ENCODE peak calls at places on chromosome 22, in four cellular contexts. I is A549, Z is K562, X is GM23338. W is an unnamed sample.

GRCh38 chr22:28930357-28931007 is 47.1 kb downstream of the ZNRF3 start:
- DNase-seq in I (no peak), Z (no peak), X (no peak), W (no peak)

GRCh38 chr22:44384563-44384940 is 71.8 kb upstream of the SHISAL1 start:
- DNase-seq in I (no peak), Z (no peak), X (no peak), W (no peak)

GRCh38 chr22:49848690-49849160 is 4.9 kb upstream of the ZBED4 start:
- DNase-seq in I (no peak), Z (no peak), X (no peak), W (peak)

GRCh38 chr22:49055406-49055805 is 772.3 kb downstream of the BRD1 start:
- DNase-seq in I (no peak), Z (no peak), X (no peak), W (no peak)

GRCh38 chr22:23938328-23939016 is 22.5 kb downstream of the GSTT2B start:
- DNase-seq in I (no peak), Z (peak), X (no peak), W (no peak)

GRCh38 chr22:43886231-43886630 is 5.6 kb downstream of the PNPLA5 start:
- DNase-seq in I (no peak), Z (no peak), X (no peak), W (no peak)

GRCh38 chr22:30519842-30520425 is 14.4 kb upstream of the SEC14L4 start:
- DNase-seq in I (no peak), Z (no peak), X (no peak), W (no peak)

GRCh38 chr22:24985824-24986214 is 33.3 kb downstream of the KIAA1671 start:
- DNase-seq in I (no peak), Z (no peak), X (no peak), W (no peak)

GRCh38 chr22:47619631-47620030 is 857.2 kb downstream of the TBC1D22A start:
- DNase-seq in I (no peak), Z (no peak), X (no peak), W (no peak)

GRCh38 chr22:29152381-29153138 is 53.1 kb upstream of the EMID1 start:
- DNase-seq in I (no peak), Z (peak), X (peak), W (no peak)

GRCh38 chr22:20494978-20495860 is at the start of gene KLHL22:
- DNase-seq in I (no peak), Z (peak), X (peak), W (peak)

GRCh38 chr22:47157093-47157420 is 394.6 kb downstream of the TBC1D22A start:
- DNase-seq in I (no peak), Z (no peak), X (no peak), W (no peak)

DNA sequence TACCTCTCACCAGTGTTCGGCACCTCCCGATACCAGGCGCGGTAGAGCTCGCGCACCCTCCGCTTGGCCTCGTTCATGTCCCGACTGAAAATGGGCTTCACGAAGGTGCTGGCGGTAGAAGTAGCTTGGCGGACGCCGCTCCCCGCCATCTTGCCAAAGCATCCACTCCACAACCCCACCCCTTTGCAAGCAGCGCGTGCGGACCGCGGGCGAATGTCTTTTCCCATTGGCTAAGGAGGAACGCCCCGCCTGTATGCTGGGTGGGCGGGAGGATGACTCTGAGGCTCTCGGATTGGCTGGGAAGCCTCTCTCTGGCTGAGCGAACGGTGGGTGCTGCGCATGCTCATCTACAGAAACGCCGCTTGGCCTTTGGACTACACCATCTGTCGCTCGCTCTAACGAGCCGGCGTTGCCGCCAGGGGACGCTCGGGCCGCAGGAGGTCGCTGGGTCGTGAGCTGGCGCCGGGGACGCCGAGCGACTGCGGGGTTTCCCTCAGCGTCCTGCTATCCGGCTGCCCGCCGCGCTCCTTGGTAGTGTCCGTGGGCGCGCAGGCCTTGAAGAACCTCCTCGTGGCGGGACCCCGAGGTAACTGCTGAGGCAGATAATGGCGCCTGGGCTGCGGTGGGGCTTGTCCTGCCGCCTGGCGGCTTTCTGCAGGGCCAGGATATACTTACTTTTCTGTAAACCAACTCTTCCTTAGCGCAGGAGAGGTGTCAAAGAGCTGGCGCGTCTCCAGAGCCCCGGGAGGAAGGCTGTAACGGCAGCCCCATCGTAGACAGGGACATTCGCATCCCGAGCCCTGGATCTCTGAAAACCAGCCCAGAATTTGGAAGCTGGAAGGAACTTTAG is at the start of gene NDUFA6:
- DNase-seq in I (peak), Z (peak), X (peak), W (peak)
- TF ChIP-seq REST in I (no peak), Z (no peak), X (no peak), W (no peak)

GRCh38 chr22:38707346-38707745 is 1.6 kb downstream of the GTPBP1 start:
- DNase-seq in I (peak), Z (no peak), X (no peak), W (no peak)
- H3K27ac ChIP-seq in I (peak), Z (peak), X (no peak), W (no peak)

GRCh38 chr22:17119481-17120202 is 1.5 kb downstream of the TMEM121B start:
- DNase-seq in I (no peak), Z (peak), X (peak), W (peak)

GRCh38 chr22:17116931-17117330 is 4.2 kb downstream of the TMEM121B start:
- DNase-seq in I (no peak), Z (no peak), X (no peak), W (no peak)

GRCh38 chr22:17117400-17117799 is 3.8 kb downstream of the TMEM121B start:
- DNase-seq in I (no peak), Z (no peak), X (no peak), W (no peak)

GRCh38 chr22:17118342-17118741 is 2.8 kb downstream of the TMEM121B start:
- DNase-seq in I (no peak), Z (no peak), X (no peak), W (no peak)

GRCh38 chr22:17117890-17118289 is 3.3 kb downstream of the TMEM121B start:
- DNase-seq in I (no peak), Z (no peak), X (no peak), W (no peak)
- TF ChIP-seq REST in I (no peak), Z (no peak), X (no peak), W (no peak)

GRCh38 chr22:38220653-38221386 is 19.0 kb downstream of the MAFF start:
- DNase-seq in I (no peak), Z (no peak), X (no peak), W (no peak)

GRCh38 chr22:38220163-38220562 is 18.4 kb downstream of the MAFF start:
- DNase-seq in I (no peak), Z (no peak), X (no peak), W (no peak)

GRCh38 chr22:38221407-38221806 is 19.6 kb downstream of the MAFF start:
- DNase-seq in I (no peak), Z (no peak), X (no peak), W (no peak)

GRCh38 chr22:38219644-38220043 is 17.9 kb downstream of the MAFF start:
- DNase-seq in I (no peak), Z (no peak), X (no peak), W (peak)

DNA sequence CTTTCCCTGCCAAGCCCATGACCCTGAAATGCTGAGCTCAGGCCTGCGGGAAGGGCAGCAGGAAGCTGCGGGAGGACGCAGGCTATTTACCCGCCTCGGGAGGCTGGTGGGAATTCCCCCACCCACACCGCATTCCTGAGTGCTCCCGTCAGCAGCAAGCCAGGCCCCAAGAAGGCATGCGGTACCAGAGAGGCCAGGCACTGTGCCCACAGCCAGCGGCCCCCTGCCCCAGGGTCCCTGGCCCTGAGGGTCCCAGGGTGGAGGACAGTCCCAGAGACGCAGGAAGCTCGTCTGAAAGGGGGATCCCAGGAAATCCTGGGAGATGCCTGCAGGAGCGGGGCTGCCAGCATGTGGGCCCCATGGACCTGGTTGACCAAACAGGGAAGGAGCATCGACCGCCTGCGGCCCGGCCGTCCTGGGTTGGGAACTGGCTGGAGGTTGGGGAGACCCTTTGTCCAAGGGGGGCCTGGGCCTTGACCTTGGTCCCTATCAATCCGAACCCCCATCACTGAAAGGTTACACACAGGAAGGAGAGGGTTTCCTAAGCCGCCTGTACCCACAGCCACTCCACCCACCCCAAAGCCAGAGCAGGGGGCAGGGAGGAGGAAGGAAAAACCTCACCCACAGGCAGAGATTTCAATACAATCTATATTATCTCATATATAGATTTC is 17.0 kb downstream of the MAFF start:
- DNase-seq in I (peak), Z (no peak), X (peak), W (no peak)
- H3K27ac ChIP-seq in I (peak), Z (no peak), X (peak), W (no peak)

GRCh38 chr22:39776295-39776694 is 117.3 kb downstream of the ENTHD1 start:
- DNase-seq in I (no peak), Z (no peak), X (no peak), W (no peak)
- TF ChIP-seq REST in I (no peak), Z (no peak), X (no peak), W (no peak)

GRCh38 chr22:45602824-45603301 is 68.8 kb upstream of the ATXN10 start:
- DNase-seq in I (no peak), Z (peak), X (peak), W (peak)

GRCh38 chr22:45600791-45601730 is 70.6 kb upstream of the ATXN10 start:
- DNase-seq in I (no peak), Z (no peak), X (no peak), W (no peak)

GRCh38 chr22:45603631-45604030 is 68.0 kb upstream of the ATXN10 start:
- DNase-seq in I (no peak), Z (no peak), X (no peak), W (no peak)

GRCh38 chr22:45602004-45602733 is 69.5 kb upstream of the ATXN10 start:
- DNase-seq in I (no peak), Z (no peak), X (peak), W (peak)

GRCh38 chr22:45604239-45604711 is 67.4 kb upstream of the ATXN10 start:
- DNase-seq in I (peak), Z (no peak), X (no peak), W (no peak)
- H3K27ac ChIP-seq in I (peak), Z (no peak), X (no peak), W (peak)